ENCODE peak calls at places on chromosome 3, in ten cellular contexts. One of them, this sample, is unnamed.

GRCh38 chr3:144521131-144521530 is 549.5 kb downstream of the DIPK2A start:
- DNase-seq in IMR-90: no peak
- DNase-seq in PC-9: no peak
- DNase-seq in endodermal cell: no peak
- DNase-seq in small intestine: no peak
- DNase-seq in heart right ventricle: no peak
- DNase-seq in cardiac muscle cell: no peak
- DNase-seq in body of pancreas: no peak
- DNase-seq in PC-3: no peak
- DNase-seq in right atrium auricular region: no peak
- DNase-seq in this sample: no peak

GRCh38 chr3:138124689-138125420 is 7.3 kb downstream of the A4GNT start:
- DNase-seq in body of pancreas: no peak
- DNase-seq in PC-9: no peak
- DNase-seq in cardiac muscle cell: no peak
- DNase-seq in small intestine: no peak
- DNase-seq in right atrium auricular region: no peak
- DNase-seq in IMR-90: peak; percentile 80
- DNase-seq in heart right ventricle: no peak
- DNase-seq in endodermal cell: peak; percentile 71
- DNase-seq in PC-3: no peak
- DNase-seq in this sample: no peak

GRCh38 chr3:7999363-7999762 is 502.3 kb upstream of the LMCD1 start:
- DNase-seq in small intestine: no peak
- DNase-seq in PC-3: no peak
- DNase-seq in heart right ventricle: no peak
- DNase-seq in PC-9: no peak
- DNase-seq in body of pancreas: no peak
- DNase-seq in endodermal cell: peak; percentile 88
- DNase-seq in IMR-90: no peak
- DNase-seq in right atrium auricular region: no peak
- DNase-seq in cardiac muscle cell: no peak
- DNase-seq in this sample: no peak

GRCh38 chr3:84974347-84974746 is 15.6 kb downstream of the CADM2 start:
- DNase-seq in heart right ventricle: no peak
- DNase-seq in right atrium auricular region: no peak
- DNase-seq in IMR-90: no peak
- DNase-seq in PC-9: no peak
- DNase-seq in endodermal cell: no peak
- DNase-seq in PC-3: peak; percentile 35
- DNase-seq in small intestine: no peak
- DNase-seq in cardiac muscle cell: no peak
- DNase-seq in body of pancreas: no peak
- DNase-seq in this sample: no peak

GRCh38 chr3:75140904-75141615 is 523.1 kb upstream of the FRG2C start:
- DNase-seq in PC-9: no peak
- DNase-seq in cardiac muscle cell: no peak
- DNase-seq in small intestine: peak; percentile 51
- DNase-seq in PC-3: no peak
- DNase-seq in heart right ventricle: no peak
- DNase-seq in right atrium auricular region: no peak
- DNase-seq in body of pancreas: no peak
- DNase-seq in endodermal cell: no peak
- DNase-seq in IMR-90: no peak
- DNase-seq in this sample: no peak

GRCh38 chr3:168127466-168127865 is 31.7 kb upstream of the GOLIM4 start:
- DNase-seq in small intestine: no peak
- DNase-seq in PC-9: no peak
- DNase-seq in heart right ventricle: no peak
- DNase-seq in endodermal cell: no peak
- DNase-seq in body of pancreas: no peak
- DNase-seq in cardiac muscle cell: no peak
- DNase-seq in right atrium auricular region: no peak
- DNase-seq in IMR-90: no peak
- DNase-seq in PC-3: no peak
- DNase-seq in this sample: no peak

GRCh38 chr3:113966172-113966571 is 18.4 kb downstream of the ZDHHC23 start:
- DNase-seq in cardiac muscle cell: no peak
- DNase-seq in heart right ventricle: no peak
- DNase-seq in IMR-90: no peak
- DNase-seq in PC-3: peak; percentile 12
- DNase-seq in small intestine: no peak
- DNase-seq in endodermal cell: peak; percentile 58
- DNase-seq in right atrium auricular region: no peak
- DNase-seq in body of pancreas: no peak
- DNase-seq in PC-9: no peak
- DNase-seq in this sample: no peak

GRCh38 chr3:32443471-32443870 is 51.8 kb downstream of the CMTM7 start:
- DNase-seq in cardiac muscle cell: no peak
- DNase-seq in PC-3: peak; percentile 81
- DNase-seq in body of pancreas: no peak
- DNase-seq in endodermal cell: no peak
- DNase-seq in IMR-90: peak; percentile 71
- DNase-seq in small intestine: no peak
- DNase-seq in right atrium auricular region: no peak
- DNase-seq in heart right ventricle: no peak
- DNase-seq in PC-9: peak; percentile 26
- DNase-seq in this sample: peak; percentile 42

GRCh38 chr3:132032959-132033358 is 1.9 kb downstream of the CPNE4 start:
- DNase-seq in heart right ventricle: no peak
- DNase-seq in body of pancreas: no peak
- DNase-seq in right atrium auricular region: no peak
- DNase-seq in cardiac muscle cell: no peak
- DNase-seq in PC-9: no peak
- DNase-seq in small intestine: no peak
- DNase-seq in PC-3: no peak
- DNase-seq in endodermal cell: no peak
- DNase-seq in IMR-90: no peak
- DNase-seq in this sample: no peak

GRCh38 chr3:132034097-132034485 is 723 bp downstream of the CPNE4 start:
- DNase-seq in heart right ventricle: no peak
- DNase-seq in cardiac muscle cell: no peak
- DNase-seq in PC-3: no peak
- DNase-seq in endodermal cell: peak; percentile 61
- DNase-seq in PC-9: no peak
- DNase-seq in IMR-90: no peak
- DNase-seq in small intestine: no peak
- DNase-seq in body of pancreas: no peak
- DNase-seq in right atrium auricular region: no peak
- DNase-seq in this sample: no peak

GRCh38 chr3:132029182-132029902 is 5.5 kb downstream of the CPNE4 start:
- DNase-seq in PC-3: peak; percentile 94
- DNase-seq in IMR-90: peak; percentile 61
- DNase-seq in small intestine: peak; percentile 92
- DNase-seq in cardiac muscle cell: peak; percentile 92
- DNase-seq in body of pancreas: peak; percentile 83
- DNase-seq in right atrium auricular region: peak; percentile 81
- DNase-seq in endodermal cell: peak; percentile 98
- DNase-seq in heart right ventricle: peak; percentile 77
- DNase-seq in PC-9: peak; percentile 87
- DNase-seq in this sample: peak; percentile 79

GRCh38 chr3:132034486-132035464 is at the start of gene CPNE4:
- DNase-seq in small intestine: peak; percentile 62
- DNase-seq in endodermal cell: peak; percentile 99
- DNase-seq in right atrium auricular region: peak; percentile 62
- DNase-seq in cardiac muscle cell: peak; percentile 96
- DNase-seq in IMR-90: peak; percentile 51
- DNase-seq in PC-9: peak; percentile 89
- DNase-seq in PC-3: peak; percentile 10
- DNase-seq in body of pancreas: peak; percentile 69
- DNase-seq in heart right ventricle: peak; percentile 77
- DNase-seq in this sample: peak; percentile 83

DNA sequence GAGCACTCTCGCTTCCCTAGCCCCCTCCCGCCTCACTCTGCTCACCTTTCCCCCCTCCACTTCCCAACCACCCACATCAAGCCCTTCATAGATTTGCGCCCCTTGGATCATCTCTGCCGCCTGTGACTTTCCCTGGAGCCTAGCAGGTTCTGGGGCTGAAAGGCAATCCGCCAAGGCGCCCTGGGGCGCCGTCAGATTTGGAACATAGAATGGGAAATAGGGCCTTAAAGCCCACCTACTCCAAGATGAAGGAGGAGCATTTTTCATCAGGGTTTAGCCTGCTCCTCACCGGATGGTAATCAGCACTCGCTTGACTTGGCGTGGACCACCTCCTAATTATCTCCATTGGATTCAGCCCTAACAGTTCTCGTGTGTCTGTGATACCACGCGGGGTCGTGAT is 1.3 kb downstream of the CPNE4 start:
- DNase-seq in PC-9: no peak
- DNase-seq in small intestine: no peak
- DNase-seq in heart right ventricle: no peak
- DNase-seq in cardiac muscle cell: no peak
- DNase-seq in IMR-90: no peak
- DNase-seq in PC-3: no peak
- DNase-seq in endodermal cell: peak; percentile 56
- DNase-seq in right atrium auricular region: no peak
- DNase-seq in body of pancreas: no peak
- DNase-seq in this sample: no peak
- H3K27me3 ChIP-seq in PC-9: no peaks in the 10 kb centered on the region
- H3K27me3 ChIP-seq in small intestine: no peaks in the 10 kb centered on the region
- H3K27me3 ChIP-seq in heart right ventricle: peaks cover 78% of the 10 kb centered on the region
- H3K27me3 ChIP-seq in cardiac muscle cell: peaks cover 45% of the 10 kb centered on the region
- H3K27me3 ChIP-seq in IMR-90: peaks cover 19% of the 10 kb centered on the region
- H3K27me3 ChIP-seq in PC-3: no peaks in the 10 kb centered on the region
- H3K27me3 ChIP-seq in endodermal cell: peaks cover 54% of the 10 kb centered on the region
- H3K27me3 ChIP-seq in right atrium auricular region: peaks cover 18% of the 10 kb centered on the region
- H3K27me3 ChIP-seq in body of pancreas: no peaks in the 10 kb centered on the region
- H3K27me3 ChIP-seq in this sample: peaks cover 19% of the 10 kb centered on the region

GRCh38 chr3:73448761-73449290 is 175.9 kb downstream of the PDZRN3 start:
- DNase-seq in heart right ventricle: no peak
- DNase-seq in PC-9: no peak
- DNase-seq in cardiac muscle cell: no peak
- DNase-seq in small intestine: peak; percentile 32
- DNase-seq in endodermal cell: no peak
- DNase-seq in right atrium auricular region: no peak
- DNase-seq in IMR-90: no peak
- DNase-seq in PC-3: no peak
- DNase-seq in body of pancreas: no peak
- DNase-seq in this sample: no peak
- H3K4me3 ChIP-seq in heart right ventricle: no peak overlapping the region
- H3K4me3 ChIP-seq in PC-9: no peak overlapping the region
- H3K4me3 ChIP-seq in cardiac muscle cell: no peak overlapping the region
- H3K4me3 ChIP-seq in small intestine: no peak overlapping the region
- H3K4me3 ChIP-seq in endodermal cell: no peak overlapping the region
- H3K4me3 ChIP-seq in right atrium auricular region: no peak overlapping the region
- H3K4me3 ChIP-seq in IMR-90: no peak overlapping the region
- H3K4me3 ChIP-seq in PC-3: no peak overlapping the region
- H3K4me3 ChIP-seq in body of pancreas: no peak overlapping the region
- H3K4me3 ChIP-seq in this sample: no peak overlapping the region

GRCh38 chr3:16323737-16324136 is 58.7 kb downstream of the OXNAD1 start:
- DNase-seq in PC-9: no peak
- DNase-seq in body of pancreas: no peak
- DNase-seq in IMR-90: no peak
- DNase-seq in cardiac muscle cell: no peak
- DNase-seq in heart right ventricle: no peak
- DNase-seq in right atrium auricular region: peak; percentile 40
- DNase-seq in endodermal cell: no peak
- DNase-seq in small intestine: no peak
- DNase-seq in PC-3: no peak
- DNase-seq in this sample: no peak

GRCh38 chr3:16319307-16319706 is 54.3 kb downstream of the OXNAD1 start:
- DNase-seq in small intestine: peak; percentile 43
- DNase-seq in cardiac muscle cell: peak; percentile 39
- DNase-seq in body of pancreas: no peak
- DNase-seq in IMR-90: no peak
- DNase-seq in endodermal cell: peak; percentile 73
- DNase-seq in right atrium auricular region: no peak
- DNase-seq in heart right ventricle: no peak
- DNase-seq in PC-9: no peak
- DNase-seq in PC-3: peak; percentile 33
- DNase-seq in this sample: no peak

GRCh38 chr3:16319723-16320122 is 54.7 kb downstream of the OXNAD1 start:
- DNase-seq in IMR-90: no peak
- DNase-seq in endodermal cell: no peak
- DNase-seq in PC-3: no peak
- DNase-seq in right atrium auricular region: no peak
- DNase-seq in heart right ventricle: no peak
- DNase-seq in body of pancreas: no peak
- DNase-seq in PC-9: no peak
- DNase-seq in small intestine: no peak
- DNase-seq in cardiac muscle cell: no peak
- DNase-seq in this sample: no peak

GRCh38 chr3:16325850-16326249 is 60.8 kb downstream of the OXNAD1 start:
- DNase-seq in heart right ventricle: no peak
- DNase-seq in body of pancreas: no peak
- DNase-seq in IMR-90: no peak
- DNase-seq in PC-9: no peak
- DNase-seq in endodermal cell: no peak
- DNase-seq in right atrium auricular region: peak; percentile 16
- DNase-seq in small intestine: no peak
- DNase-seq in PC-3: no peak
- DNase-seq in cardiac muscle cell: no peak
- DNase-seq in this sample: no peak

DNA sequence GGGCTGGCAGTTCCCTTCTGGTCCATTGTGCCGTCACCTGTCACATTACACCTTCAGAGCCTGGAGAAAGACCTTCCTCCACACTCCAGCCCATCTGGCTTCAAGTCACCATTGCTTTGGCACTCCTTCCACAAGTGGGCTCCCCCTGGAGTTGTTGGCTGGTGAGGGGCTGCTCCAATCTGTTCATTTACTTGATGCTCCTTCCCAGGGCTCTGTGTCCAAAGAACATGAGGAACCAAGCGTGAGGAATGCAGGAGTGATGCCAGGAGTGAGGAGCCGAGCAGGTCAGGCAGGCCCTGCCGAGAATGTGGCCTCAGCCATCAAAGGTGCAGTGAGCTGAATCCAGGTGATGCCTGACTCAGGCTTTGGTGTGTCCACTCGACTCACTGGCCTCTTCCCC is 57.2 kb downstream of the OXNAD1 start:
- DNase-seq in endodermal cell: no peak
- DNase-seq in right atrium auricular region: no peak
- DNase-seq in body of pancreas: no peak
- DNase-seq in PC-9: peak; percentile 7
- DNase-seq in PC-3: no peak
- DNase-seq in IMR-90: no peak
- DNase-seq in heart right ventricle: no peak
- DNase-seq in small intestine: no peak
- DNase-seq in cardiac muscle cell: no peak
- DNase-seq in this sample: no peak
- H3K27me3 ChIP-seq in endodermal cell: no peaks in the 10 kb centered on the region
- H3K27me3 ChIP-seq in right atrium auricular region: no peaks in the 10 kb centered on the region
- H3K27me3 ChIP-seq in body of pancreas: no peaks in the 10 kb centered on the region
- H3K27me3 ChIP-seq in PC-9: no peaks in the 10 kb centered on the region
- H3K27me3 ChIP-seq in PC-3: no peaks in the 10 kb centered on the region
- H3K27me3 ChIP-seq in IMR-90: no peaks in the 10 kb centered on the region
- H3K27me3 ChIP-seq in heart right ventricle: no peaks in the 10 kb centered on the region
- H3K27me3 ChIP-seq in small intestine: no peaks in the 10 kb centered on the region
- H3K27me3 ChIP-seq in cardiac muscle cell: no peaks in the 10 kb centered on the region
- H3K27me3 ChIP-seq in this sample: no peaks in the 10 kb centered on the region

DNA sequence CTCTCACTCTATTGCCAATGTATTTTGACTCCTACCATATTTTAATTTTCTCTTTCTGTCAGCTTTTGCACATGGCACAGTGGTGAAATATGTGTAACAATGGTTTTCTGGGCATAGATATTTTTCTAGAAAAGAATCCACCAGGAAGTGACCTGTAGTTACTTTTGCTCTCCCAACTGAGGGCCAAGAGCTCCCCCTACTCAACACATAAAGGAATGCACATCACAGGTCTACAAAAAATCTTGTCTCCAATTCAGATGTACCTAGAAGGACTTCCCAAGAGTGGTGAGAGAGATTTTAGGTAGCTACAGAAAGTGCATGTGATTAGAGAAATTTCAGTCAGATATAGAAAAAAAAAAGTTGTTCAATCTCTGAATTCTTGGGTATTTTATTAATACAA is 15.6 kb downstream of the CPA3 start:
- DNase-seq in PC-3: peak; percentile 30
- DNase-seq in body of pancreas: no peak
- DNase-seq in cardiac muscle cell: peak; percentile 33
- DNase-seq in right atrium auricular region: no peak
- DNase-seq in IMR-90: no peak
- DNase-seq in endodermal cell: peak; percentile 60
- DNase-seq in small intestine: peak; percentile 14
- DNase-seq in PC-9: no peak
- DNase-seq in heart right ventricle: no peak
- DNase-seq in this sample: no peak
- H3K4me3 ChIP-seq in PC-3: no peak overlapping the region
- H3K4me3 ChIP-seq in body of pancreas: no peak overlapping the region
- H3K4me3 ChIP-seq in cardiac muscle cell: no peak overlapping the region
- H3K4me3 ChIP-seq in right atrium auricular region: no peak overlapping the region
- H3K4me3 ChIP-seq in IMR-90: no peak overlapping the region
- H3K4me3 ChIP-seq in endodermal cell: no peak overlapping the region
- H3K4me3 ChIP-seq in small intestine: no peak overlapping the region
- H3K4me3 ChIP-seq in PC-9: no peak overlapping the region
- H3K4me3 ChIP-seq in heart right ventricle: no peak overlapping the region
- H3K4me3 ChIP-seq in this sample: no peak overlapping the region

This sample was measured in MG63.